ENCODE peak calls at places on chromosomes 6 and 20, in ten cellular contexts. W is foreskin fibroblast, Q is left ventricle myocardium inferior, X is T-helper 2 cell, N is breast epithelium, O is OCI-LY7, A is psoas muscle, F is RPMI7951, D is epithelial cell of esophagus, J is dorsolateral prefrontal cortex. Y is an unnamed sample.

GRCh38 chr20:62219101-62219991 is 732 bp downstream of the HRH3 start:
- DNase-seq in W (peak; percentile 38), Q (no peak), X (no peak), N (no peak), O (no peak), A (no peak), F (no peak), D (no peak), J (no peak), Y (no peak)

GRCh38 chr20:60064554-60064953 is 106.3 kb downstream of the CDH26 start:
- DNase-seq in W (no peak), Q (no peak), X (no peak), N (no peak), O (no peak), A (no peak), F (no peak), D (no peak), J (no peak), Y (no peak)

GRCh38 chr6:136669299-136669699 is 119.1 kb upstream of the MAP7 start:
- DNase-seq in W (peak; percentile 93), Q (no peak), X (no peak), N (no peak), O (no peak), A (no peak), F (peak; percentile 94), D (peak; percentile 82), J (no peak), Y (peak; percentile 86)

GRCh38 chr6:136950436-136950835 is 28.3 kb downstream of the SLC35D3 start:
- DNase-seq in W (peak; percentile 24), Q (no peak), X (no peak), N (no peak), O (no peak), A (no peak), F (no peak), D (no peak), J (no peak), Y (no peak)

GRCh38 chr20:20205141-20205861 is 153.0 kb downstream of the CFAP61 start:
- DNase-seq in W (no peak), Q (no peak), X (no peak), N (no peak), O (no peak), A (no peak), F (no peak), D (no peak), J (no peak), Y (no peak)

GRCh38 chr6:48212501-48212900 is 101.5 kb upstream of the PTCHD4 start:
- DNase-seq in W (no peak), Q (no peak), X (no peak), N (no peak), O (no peak), A (no peak), F (no peak), D (peak; percentile 30), J (no peak), Y (no peak)

GRCh38 chr6:56714982-56715456 is 72.3 kb upstream of the DST start:
- DNase-seq in W (peak; percentile 93), Q (no peak), X (no peak), N (no peak), O (no peak), A (no peak), F (peak; percentile 98), D (peak; percentile 76), J (no peak), Y (peak; percentile 94)

GRCh38 chr6:45654673-45655072 is 276.9 kb upstream of the SUPT3H start:
- DNase-seq in W (peak; percentile 43), Q (no peak), X (no peak), N (no peak), O (no peak), A (no peak), F (peak; percentile 62), D (no peak), J (no peak), Y (peak; percentile 86)

GRCh38 chr20:38196016-38196415 is 30.9 kb upstream of the TGM2 start:
- DNase-seq in W (no peak), Q (no peak), X (no peak), N (no peak), O (no peak), A (no peak), F (no peak), D (no peak), J (no peak), Y (no peak)

GRCh38 chr6:6725120-6725833 is 136.8 kb downstream of the LY86 start:
- DNase-seq in W (no peak), Q (no peak), X (no peak), N (no peak), O (no peak), A (no peak), F (no peak), D (no peak), J (no peak), Y (no peak)

GRCh38 chr6:83470587-83470986 is 39.7 kb upstream of the ME1 start:
- DNase-seq in W (no peak), Q (no peak), X (no peak), N (no peak), O (no peak), A (no peak), F (no peak), D (no peak), J (no peak), Y (no peak)

GRCh38 chr6:33828764-33829731 is 25.2 kb upstream of the MLN start:
- DNase-seq in W (no peak), Q (no peak), X (no peak), N (no peak), O (no peak), A (no peak), F (no peak), D (no peak), J (no peak), Y (no peak)

GRCh38 chr6:16832721-16833120 is 71.5 kb upstream of the ATXN1 start:
- DNase-seq in W (no peak), Q (no peak), X (no peak), N (no peak), O (no peak), A (no peak), F (no peak), D (no peak), J (no peak), Y (no peak)

GRCh38 chr6:5552243-5552642 is 290.9 kb downstream of the FARS2 start:
- DNase-seq in W (peak; percentile 10), Q (no peak), X (no peak), N (no peak), O (no peak), A (no peak), F (no peak), D (no peak), J (no peak), Y (no peak)

GRCh38 chr6:110039996-110040383 is 61.9 kb downstream of the GPR6 start:
- DNase-seq in W (peak; percentile 62), Q (no peak), X (no peak), N (no peak), O (peak; percentile 76), A (no peak), F (peak; percentile 13), D (peak; percentile 54), J (no peak), Y (peak; percentile 54)

GRCh38 chr20:10676518-10676917 is 2.7 kb upstream of the JAG1 start:
- DNase-seq in W (no peak), Q (no peak), X (no peak), N (no peak), O (no peak), A (no peak), F (no peak), D (no peak), J (no peak), Y (no peak)

GRCh38 chr20:1568166-1568490 is 10.6 kb upstream of the SIRPD start:
- DNase-seq in W (no peak), Q (no peak), X (no peak), N (no peak), O (no peak), A (no peak), F (peak; percentile 57), D (peak; percentile 65), J (no peak), Y (peak; percentile 2)

GRCh38 chr6:38264605-38265004 is 375.1 kb downstream of the BTBD9 start:
- DNase-seq in W (no peak), Q (no peak), X (no peak), N (no peak), O (no peak), A (no peak), F (peak; percentile 31), D (no peak), J (no peak), Y (peak; percentile 88)

GRCh38 chr6:44304282-44305199 is 8.6 kb downstream of the AARS2 start:
- DNase-seq in W (peak; percentile 57), Q (peak; percentile 24), X (peak; percentile 28), N (no peak), O (peak; percentile 50), A (peak; percentile 61), F (peak; percentile 39), D (peak; percentile 39), J (no peak), Y (peak; percentile 39)

GRCh38 chr6:170052991-170053821 is 237.7 kb downstream of the DLL1 start:
- DNase-seq in W (no peak), Q (no peak), X (no peak), N (no peak), O (no peak), A (peak; percentile 49), F (no peak), D (no peak), J (peak; percentile 40), Y (no peak)

GRCh38 chr20:3101251-3101650 is 16.7 kb upstream of the AVP start:
- DNase-seq in W (no peak), Q (no peak), X (no peak), N (no peak), O (no peak), A (no peak), F (no peak), D (no peak), J (no peak), Y (no peak)

GRCh38 chr6:25966707-25967106 is 4.1 kb downstream of the TRIM38 start:
- DNase-seq in W (no peak), Q (no peak), X (no peak), N (no peak), O (no peak), A (no peak), F (no peak), D (no peak), J (no peak), Y (no peak)

GRCh38 chr6:160667854-160668481 is 3.9 kb upstream of the LPA start:
- DNase-seq in W (no peak), Q (no peak), X (peak; percentile 7), N (no peak), O (peak; percentile 50), A (no peak), F (peak; percentile 6), D (peak; percentile 65), J (no peak), Y (peak; percentile 55)

GRCh38 chr6:163318071-163318786 is 96.3 kb upstream of the QKI start:
- DNase-seq in W (no peak), Q (no peak), X (no peak), N (no peak), O (no peak), A (no peak), F (no peak), D (no peak), J (no peak), Y (no peak)

GRCh38 chr6:137261393-137262154 is 42.4 kb upstream of the IFNGR1 start:
- DNase-seq in W (peak; percentile 75), Q (no peak), X (no peak), N (no peak), O (peak; percentile 7), A (no peak), F (peak; percentile 77), D (peak; percentile 62), J (no peak), Y (peak; percentile 74)

GRCh38 chr20:57005146-57005933 is 261.1 kb downstream of the BMP7 start:
- DNase-seq in W (no peak), Q (no peak), X (no peak), N (no peak), O (no peak), A (no peak), F (no peak), D (no peak), J (no peak), Y (no peak)

GRCh38 chr6:155523821-155524238 is 68.2 kb upstream of the NOX3 start:
- DNase-seq in W (no peak), Q (no peak), X (no peak), N (no peak), O (no peak), A (no peak), F (no peak), D (no peak), J (no peak), Y (no peak)

GRCh38 chr20:63007722-63008488 is 1.1 kb upstream of the BHLHE23 start:
- DNase-seq in W (no peak), Q (no peak), X (no peak), N (no peak), O (no peak), A (no peak), F (no peak), D (no peak), J (no peak), Y (no peak)